ENCODE peak calls at places on chromosome 18, in four cellular contexts. One of them, this sample, is unnamed. For H3K4me1, the result is how much of the 10 kb centered on the place peaks cover.

GRCh38 chr18:45719106-45719505 is 4.9 kb upstream of the SLC14A1 start:
- DNase-seq in K562: no peak
- DNase-seq in GM12878: no peak
- DNase-seq in SK-N-SH: no peak
- DNase-seq in this sample: no peak

GRCh38 chr18:62389761-62390481 is 64.8 kb downstream of the TNFRSF11A start:
- DNase-seq in K562: peak
- DNase-seq in GM12878: no peak
- DNase-seq in SK-N-SH: no peak
- DNase-seq in this sample: no peak

GRCh38 chr18:59604877-59605276 is 92.3 kb downstream of the CCBE1 start:
- DNase-seq in K562: no peak
- DNase-seq in GM12878: no peak
- DNase-seq in SK-N-SH: no peak
- DNase-seq in this sample: no peak

GRCh38 chr18:76757343-76757742 is 65.0 kb upstream of the ZNF236 start:
- DNase-seq in K562: no peak
- DNase-seq in GM12878: no peak
- DNase-seq in SK-N-SH: no peak
- DNase-seq in this sample: no peak

GRCh38 chr18:26057208-26057821 is 33.1 kb downstream of the SS18 start:
- DNase-seq in K562: no peak
- DNase-seq in GM12878: no peak
- DNase-seq in SK-N-SH: peak
- DNase-seq in this sample: no peak

GRCh38 chr18:76657911-76658475 is 163.0 kb upstream of the ZNF516 start:
- DNase-seq in K562: no peak
- DNase-seq in GM12878: no peak
- DNase-seq in SK-N-SH: no peak
- DNase-seq in this sample: no peak

GRCh38 chr18:2466978-2467377 is 104.3 kb downstream of the METTL4 start:
- DNase-seq in K562: no peak
- DNase-seq in GM12878: no peak
- DNase-seq in SK-N-SH: no peak
- DNase-seq in this sample: no peak

GRCh38 chr18:33184178-33184577 is 256.3 kb downstream of the CCDC178 start:
- DNase-seq in K562: no peak
- DNase-seq in GM12878: no peak
- DNase-seq in SK-N-SH: no peak
- DNase-seq in this sample: no peak

GRCh38 chr18:56028514-56028913 is 440.5 kb upstream of the TCF4 start:
- DNase-seq in K562: no peak
- DNase-seq in GM12878: no peak
- DNase-seq in SK-N-SH: no peak
- DNase-seq in this sample: no peak

GRCh38 chr18:70154591-70155194 is 50.8 kb downstream of the RTTN start:
- DNase-seq in K562: no peak
- DNase-seq in GM12878: no peak
- DNase-seq in SK-N-SH: no peak
- DNase-seq in this sample: no peak

GRCh38 chr18:8615397-8616025 is 6.3 kb downstream of the RAB12 start:
- DNase-seq in K562: peak
- DNase-seq in GM12878: no peak
- DNase-seq in SK-N-SH: peak
- DNase-seq in this sample: no peak

GRCh38 chr18:6088432-6088831 is 193.1 kb upstream of the TMEM200C start:
- DNase-seq in K562: no peak
- DNase-seq in GM12878: peak
- DNase-seq in SK-N-SH: no peak
- DNase-seq in this sample: no peak

GRCh38 chr18:13107074-13107473 is 111.5 kb upstream of the LDLRAD4 start:
- DNase-seq in K562: no peak
- DNase-seq in GM12878: no peak
- DNase-seq in SK-N-SH: no peak
- DNase-seq in this sample: no peak

GRCh38 chr18:23307567-23308295 is 145.4 kb upstream of the RIOK3 start:
- DNase-seq in K562: no peak
- DNase-seq in GM12878: peak
- DNase-seq in SK-N-SH: no peak
- DNase-seq in this sample: no peak

GRCh38 chr18:72155327-72155726 is 388.8 kb downstream of the CBLN2 start:
- DNase-seq in K562: no peak
- DNase-seq in GM12878: no peak
- DNase-seq in SK-N-SH: no peak
- DNase-seq in this sample: no peak

GRCh38 chr18:27609221-27609620 is 424.1 kb upstream of the CHST9 start:
- DNase-seq in K562: no peak
- DNase-seq in GM12878: no peak
- DNase-seq in SK-N-SH: no peak
- DNase-seq in this sample: no peak

GRCh38 chr18:80124131-80124530 is 15.1 kb downstream of the ADNP2 start:
- DNase-seq in K562: no peak
- DNase-seq in GM12878: no peak
- DNase-seq in SK-N-SH: no peak
- DNase-seq in this sample: no peak

GRCh38 chr18:54983041-54983686 is 23.9 kb upstream of the CCDC68 start:
- DNase-seq in K562: peak
- DNase-seq in GM12878: no peak
- DNase-seq in SK-N-SH: peak
- DNase-seq in this sample: no peak

GRCh38 chr18:48163184-48164095 is 233.0 kb upstream of the SMAD2 start:
- DNase-seq in K562: no peak
- DNase-seq in GM12878: no peak
- DNase-seq in SK-N-SH: no peak
- DNase-seq in this sample: no peak
- H3K4me1 ChIP-seq in K562: under half
- H3K4me1 ChIP-seq in GM12878: under half
- H3K4me1 ChIP-seq in SK-N-SH: half or more
- H3K4me1 ChIP-seq in this sample: under half

DNA sequence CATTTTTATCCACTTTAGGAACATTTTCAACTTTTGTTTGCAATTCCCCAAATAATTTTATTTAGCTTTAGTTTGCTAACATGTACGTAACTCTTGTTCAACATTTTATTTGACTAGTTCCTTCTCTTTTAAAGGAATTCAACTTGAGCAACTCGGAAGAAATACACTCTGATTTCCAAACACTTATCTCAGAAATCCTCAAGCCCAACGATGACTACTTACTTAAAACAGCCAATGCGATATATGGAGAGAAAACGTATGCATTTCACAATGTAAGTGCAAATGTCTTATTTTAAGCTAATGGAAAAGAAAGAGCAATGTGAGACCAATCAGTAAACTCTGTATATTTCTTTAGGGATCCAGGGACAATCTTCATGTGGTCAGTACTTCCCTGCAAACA is 10.1 kb downstream of the SERPINB10 start:
- DNase-seq in K562: no peak
- DNase-seq in GM12878: no peak
- DNase-seq in SK-N-SH: no peak
- DNase-seq in this sample: no peak
- TF ChIP-seq TAF1 in K562: no peak
- TF ChIP-seq TAF1 in GM12878: no peak
- TF ChIP-seq TAF1 in SK-N-SH: no peak
- TF ChIP-seq TAF1 in this sample: no peak

DNA sequence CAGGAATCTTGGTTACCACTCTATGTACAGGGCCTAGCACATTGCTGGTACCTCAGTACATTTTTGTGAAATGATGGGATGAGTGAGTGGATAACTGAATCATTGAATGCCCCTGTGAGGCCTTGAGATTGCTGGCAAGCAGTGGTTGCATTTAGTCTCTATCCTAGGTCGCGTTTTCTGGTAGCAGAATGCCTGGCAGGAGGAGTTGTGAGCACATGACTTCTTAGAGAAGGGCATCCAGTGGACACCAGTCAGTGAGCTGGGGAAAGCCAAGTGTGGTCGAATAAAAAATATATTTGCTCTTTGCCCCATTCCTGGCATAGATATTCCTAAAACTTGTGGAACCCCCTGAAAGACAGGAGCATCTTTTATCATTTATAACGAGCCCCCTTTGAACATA is 61.8 kb upstream of the SMAD2 start:
- DNase-seq in K562: no peak
- DNase-seq in GM12878: no peak
- DNase-seq in SK-N-SH: no peak
- DNase-seq in this sample: no peak
- H3K4me1 ChIP-seq in K562: under half
- H3K4me1 ChIP-seq in GM12878: under half
- H3K4me1 ChIP-seq in SK-N-SH: under half
- H3K4me1 ChIP-seq in this sample: under half

GRCh38 chr18:57438669-57439616 is 3.8 kb downstream of the ONECUT2 start:
- DNase-seq in K562: no peak
- DNase-seq in GM12878: no peak
- DNase-seq in SK-N-SH: peak
- DNase-seq in this sample: no peak
- TF ChIP-seq TAF1 in K562: no peak
- TF ChIP-seq TAF1 in GM12878: no peak
- TF ChIP-seq TAF1 in SK-N-SH: no peak
- TF ChIP-seq TAF1 in this sample: no peak

DNA sequence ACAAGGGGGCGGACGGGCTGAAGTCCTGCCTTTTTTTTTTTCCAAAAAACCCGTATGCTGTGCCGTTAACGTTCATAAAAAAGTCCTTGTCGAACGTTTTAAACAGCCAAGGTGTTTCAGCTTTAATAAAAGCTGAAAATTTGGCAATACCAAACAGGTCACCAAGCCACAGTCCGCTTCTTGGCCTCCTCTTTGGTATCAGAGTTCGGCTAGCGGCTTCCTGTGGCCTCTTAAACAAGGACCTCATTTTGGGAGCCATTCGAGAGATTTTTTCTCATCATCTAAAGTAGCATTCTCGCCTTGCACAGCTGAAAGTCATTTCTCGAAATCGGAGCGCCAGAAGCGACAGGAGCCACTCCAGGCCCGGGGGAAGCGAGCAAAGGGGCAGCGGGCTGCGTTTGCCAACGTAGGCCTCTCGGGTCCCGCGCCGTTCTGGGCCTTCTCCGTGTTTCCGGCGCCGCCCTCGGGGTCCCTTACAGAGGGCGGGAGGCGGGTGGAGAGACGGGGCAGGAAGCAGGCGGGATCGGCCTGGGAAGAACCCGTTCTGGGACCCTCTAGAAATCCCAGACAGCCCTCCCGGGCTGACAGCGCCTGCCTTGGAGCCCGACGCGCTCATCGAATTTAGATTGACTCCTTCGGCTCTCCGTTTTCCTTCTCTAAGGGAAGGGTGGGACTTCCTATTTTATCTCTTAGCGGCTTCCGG is 560 bp upstream of the ZNF407 start:
- DNase-seq in K562: peak
- DNase-seq in GM12878: no peak
- DNase-seq in SK-N-SH: peak
- DNase-seq in this sample: no peak
- H3K4me1 ChIP-seq in K562: under half
- H3K4me1 ChIP-seq in GM12878: under half
- H3K4me1 ChIP-seq in SK-N-SH: under half
- H3K4me1 ChIP-seq in this sample: under half

GRCh38 chr18:10193446-10193845 is 261.0 kb upstream of the APCDD1 start:
- DNase-seq in K562: no peak
- DNase-seq in GM12878: no peak
- DNase-seq in SK-N-SH: no peak
- DNase-seq in this sample: no peak

GRCh38 chr18:10201226-10201625 is 253.2 kb upstream of the APCDD1 start:
- DNase-seq in K562: no peak
- DNase-seq in GM12878: no peak
- DNase-seq in SK-N-SH: no peak
- DNase-seq in this sample: no peak

GRCh38 chr18:10195529-10195928 is 258.9 kb upstream of the APCDD1 start:
- DNase-seq in K562: no peak
- DNase-seq in GM12878: no peak
- DNase-seq in SK-N-SH: no peak
- DNase-seq in this sample: no peak

GRCh38 chr18:10194592-10194991 is 259.8 kb upstream of the APCDD1 start:
- DNase-seq in K562: no peak
- DNase-seq in GM12878: no peak
- DNase-seq in SK-N-SH: no peak
- DNase-seq in this sample: no peak

DNA sequence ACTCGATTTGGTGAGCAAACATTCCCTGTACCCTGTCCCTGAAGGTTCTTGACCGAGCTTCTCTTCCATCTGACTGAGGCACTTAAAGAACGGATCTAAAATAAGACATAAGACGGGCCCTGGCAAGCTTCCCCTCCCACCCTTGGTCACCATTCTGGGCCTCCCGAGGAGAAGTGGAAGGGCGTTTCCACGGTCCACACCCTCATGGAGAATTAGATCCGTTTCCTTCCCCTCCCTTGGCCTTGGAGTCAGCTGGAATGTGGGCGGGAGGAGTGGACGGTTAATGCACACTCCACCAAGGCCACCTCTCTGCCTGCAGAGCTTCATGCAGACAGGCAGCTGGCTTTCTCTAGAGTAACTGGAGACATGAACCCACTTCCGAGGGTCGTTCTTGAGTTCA is 257.3 kb upstream of the APCDD1 start:
- DNase-seq in K562: no peak
- DNase-seq in GM12878: no peak
- DNase-seq in SK-N-SH: no peak
- DNase-seq in this sample: no peak
- TF ChIP-seq TAF1 in K562: no peak
- TF ChIP-seq TAF1 in GM12878: no peak
- TF ChIP-seq TAF1 in SK-N-SH: no peak
- TF ChIP-seq TAF1 in this sample: no peak

GRCh38 chr18:48786621-48787522 is 163.9 kb downstream of the SMAD7 start:
- DNase-seq in K562: no peak
- DNase-seq in GM12878: no peak
- DNase-seq in SK-N-SH: no peak
- DNase-seq in this sample: no peak
- H3K4me1 ChIP-seq in K562: under half
- H3K4me1 ChIP-seq in GM12878: half or more
- H3K4me1 ChIP-seq in SK-N-SH: half or more
- H3K4me1 ChIP-seq in this sample: under half